ENCODE peak calls at places on chromosomes 16 and 17, in four cellular contexts. R, F, E and Z are unnamed samples. For H3K27me3, the result is how much of the 10 kb centered on the place peaks cover.

GRCh38 chr16:84212154-84212553 is 21.2 kb downstream of the ADAD2 start:
- DNase-seq in R (no peak), F (no peak), E (no peak), Z (no peak)

GRCh38 chr17:80596760-80597608 is 52.3 kb downstream of the RPTOR start:
- DNase-seq in R (no peak), F (no peak), E (no peak), Z (peak)

GRCh38 chr16:14548933-14549788 is 80.9 kb downstream of the PARN start:
- DNase-seq in R (no peak), F (no peak), E (no peak), Z (peak)

GRCh38 chr17:1087381-1088241 is 90.7 kb downstream of the TIMM22 start:
- DNase-seq in R (peak), F (peak), E (no peak), Z (peak)

GRCh38 chr17:48052956-48053757 is 5.0 kb downstream of the NFE2L1 start:
- DNase-seq in R (peak), F (peak), E (peak), Z (no peak)

GRCh38 chr17:61409301-61410099 is 9.9 kb downstream of the TBX2 start:
- DNase-seq in R (peak), F (peak), E (peak), Z (no peak)

GRCh38 chr17:30380106-30380420 is 1.3 kb downstream of the CPD start:
- DNase-seq in R (no peak), F (no peak), E (no peak), Z (no peak)

GRCh38 chr16:85172465-85173071 is 60.3 kb upstream of the CIBAR2 start:
- DNase-seq in R (peak), F (no peak), E (peak), Z (peak)

GRCh38 chr16:54291107-54291980 is 4.8 kb upstream of the IRX3 start:
- DNase-seq in R (peak), F (no peak), E (no peak), Z (no peak)

GRCh38 chr16:64933890-64934289 is 188.0 kb downstream of the CDH11 start:
- DNase-seq in R (no peak), F (no peak), E (peak), Z (no peak)

GRCh38 chr16:15961060-15961511 is 11.7 kb downstream of the ABCC1 start:
- DNase-seq in R (no peak), F (no peak), E (peak), Z (no peak)

GRCh38 chr17:28725660-28726395 is at the start of gene TLCD1:
- DNase-seq in R (peak), F (peak), E (peak), Z (peak)

GRCh38 chr16:49855280-49855821 is 561 bp downstream of the ZNF423 start:
- DNase-seq in R (peak), F (peak), E (peak), Z (peak)

GRCh38 chr16:49858200-49859129 is 2.6 kb upstream of the ZNF423 start:
- DNase-seq in R (peak), F (peak), E (no peak), Z (no peak)

GRCh38 chr16:49857423-49858181 is 1.7 kb upstream of the ZNF423 start:
- DNase-seq in R (peak), F (peak), E (peak), Z (peak)

GRCh38 chr16:49855822-49856740 is at the start of gene ZNF423:
- DNase-seq in R (peak), F (peak), E (no peak), Z (no peak)

GRCh38 chr16:49856741-49857330 is 924 bp upstream of the ZNF423 start:
- DNase-seq in R (peak), F (peak), E (peak), Z (peak)
- H3K4me3 ChIP-seq in R (peak), F (peak), E (peak), Z (peak)

DNA sequence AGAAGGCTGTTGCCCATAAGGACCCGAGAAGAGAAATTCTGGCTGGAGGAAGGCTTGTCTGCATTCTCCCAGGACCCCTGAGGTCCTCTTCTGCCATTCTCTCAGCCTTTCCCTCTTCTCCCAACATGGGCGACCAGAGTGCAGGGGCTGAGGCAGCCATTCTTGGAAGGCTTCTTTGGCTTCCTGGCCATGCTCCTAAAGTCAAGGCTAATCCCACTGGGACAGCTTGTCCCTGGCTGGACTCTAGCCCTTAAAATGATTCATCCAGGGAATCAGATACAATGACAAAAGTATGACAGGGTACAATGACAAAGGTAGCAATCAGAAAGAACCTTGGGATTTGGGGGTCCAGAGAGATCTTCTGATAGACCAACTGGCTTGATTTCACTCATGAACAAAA is 26.8 kb downstream of the SRL start:
- DNase-seq in R (no peak), F (no peak), E (no peak), Z (no peak)
- H3K27me3 ChIP-seq in R (under half), F (under half), E (under half), Z (under half)

GRCh38 chr16:47667956-47668355 is 206.8 kb downstream of the PHKB start:
- DNase-seq in R (no peak), F (no peak), E (no peak), Z (peak)

GRCh38 chr16:47676628-47677177 is 215.6 kb downstream of the PHKB start:
- DNase-seq in R (no peak), F (no peak), E (no peak), Z (no peak)

GRCh38 chr16:47672475-47672874 is 211.3 kb downstream of the PHKB start:
- DNase-seq in R (no peak), F (no peak), E (no peak), Z (no peak)
- H3K4me3 ChIP-seq in R (no peak), F (no peak), E (no peak), Z (no peak)

DNA sequence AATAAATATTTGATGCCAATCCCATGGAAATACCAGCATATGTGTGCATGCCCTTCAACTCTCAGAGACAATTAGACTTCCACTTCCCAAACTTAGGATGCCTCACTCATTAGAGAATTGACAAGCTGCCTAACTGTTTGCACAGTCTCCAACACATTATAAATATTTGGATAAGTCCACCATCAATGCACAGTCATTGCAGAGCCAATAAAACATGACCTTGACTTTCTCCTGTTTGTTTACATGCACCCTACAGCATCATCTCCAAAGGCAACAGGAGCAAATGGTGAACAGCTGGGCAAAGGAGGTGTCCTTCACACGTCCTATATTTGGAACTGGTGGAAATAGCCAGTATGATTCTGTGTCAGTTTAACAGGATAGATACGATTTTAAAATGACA is 804.4 kb upstream of the RBFOX1 start:
- DNase-seq in R (no peak), F (no peak), E (no peak), Z (no peak)
- H3K27me3 ChIP-seq in R (under half), F (under half), E (under half), Z (under half)

GRCh38 chr16:67165121-67166034 is 833 bp downstream of the HSF4 start:
- DNase-seq in R (peak), F (peak), E (no peak), Z (no peak)

GRCh38 chr16:67167588-67167987 is 2.8 kb upstream of the NOL3 start:
- DNase-seq in R (no peak), F (peak), E (no peak), Z (no peak)

GRCh38 chr16:67164599-67165061 is at the start of gene HSF4:
- DNase-seq in R (peak), F (peak), E (peak), Z (no peak)

GRCh38 chr16:67166883-67167168 is 2.3 kb downstream of the HSF4 start:
- DNase-seq in R (no peak), F (no peak), E (no peak), Z (no peak)

DNA sequence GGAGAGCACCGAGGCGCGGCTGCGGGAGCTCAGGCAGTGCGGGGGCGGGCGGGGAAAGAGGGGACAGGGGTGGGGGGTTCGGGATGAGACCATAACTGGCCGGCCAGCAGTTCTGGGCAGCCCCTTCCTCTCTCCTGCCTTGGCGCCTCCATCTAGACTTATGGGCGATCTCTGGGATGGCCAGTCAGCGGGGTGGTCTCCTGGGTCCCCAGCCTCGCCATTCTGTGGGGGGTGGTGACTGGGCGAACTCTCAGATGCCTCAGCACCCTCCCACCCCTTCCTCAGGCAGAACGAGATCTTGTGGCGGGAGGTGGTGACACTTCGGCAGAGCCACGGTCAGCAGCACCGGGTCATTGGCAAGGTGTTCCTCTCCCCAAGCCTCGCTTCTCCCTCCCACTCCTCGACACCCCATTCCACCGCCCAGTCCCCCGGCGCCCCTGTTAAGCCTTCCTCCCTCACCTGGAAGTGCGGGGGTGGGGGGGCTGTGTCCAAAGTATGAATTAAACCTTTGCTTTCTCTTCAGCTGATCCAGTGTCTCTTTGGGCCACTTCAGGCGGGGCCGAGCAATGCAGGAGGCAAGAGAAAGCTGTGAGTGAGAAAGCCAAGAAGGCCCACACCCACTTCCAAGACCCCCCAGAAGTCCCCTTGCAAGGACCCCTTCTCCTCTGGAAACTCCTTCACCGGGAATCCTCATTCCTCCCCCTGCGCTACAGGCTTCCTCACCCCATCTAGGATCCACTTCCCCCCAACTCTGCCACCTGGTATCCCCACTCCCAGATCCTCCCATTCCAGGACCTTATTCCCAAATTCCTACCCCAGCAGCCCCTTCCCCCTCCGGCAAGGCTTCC is 1.7 kb downstream of the HSF4 start:
- DNase-seq in R (no peak), F (peak), E (no peak), Z (no peak)
- H3K4me3 ChIP-seq in R (no peak), F (peak), E (no peak), Z (no peak)

DNA sequence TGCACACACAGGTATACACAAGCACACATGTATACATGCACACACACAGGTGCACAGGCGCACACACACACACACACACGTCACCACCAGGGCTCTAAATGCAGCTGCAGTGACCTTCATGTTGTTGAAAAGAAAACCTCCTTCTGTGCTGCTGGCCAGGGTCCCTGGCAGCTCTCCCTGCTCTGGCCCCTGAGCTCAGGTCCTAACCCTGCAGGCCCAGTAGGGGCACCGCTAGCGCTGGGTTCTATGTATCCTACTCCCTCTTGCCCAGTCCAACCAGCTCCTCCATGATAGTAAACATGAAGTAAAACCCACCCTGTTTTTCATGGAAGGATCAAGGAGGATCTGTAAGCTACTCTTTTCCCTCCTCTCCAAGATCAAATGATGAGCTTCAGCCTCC is 172.8 kb downstream of the RBFOX3 start:
- DNase-seq in R (peak), F (no peak), E (no peak), Z (no peak)
- H3K27me3 ChIP-seq in R (under half), F (under half), E (under half), Z (under half)

GRCh38 chr16:1488619-1489018 is at the start of gene PTX4:
- DNase-seq in R (no peak), F (no peak), E (no peak), Z (no peak)

GRCh38 chr16:1486551-1487390 is 2.0 kb downstream of the PTX4 start:
- DNase-seq in R (no peak), F (no peak), E (no peak), Z (no peak)

GRCh38 chr16:1485847-1486496 is 2.8 kb downstream of the PTX4 start:
- DNase-seq in R (no peak), F (no peak), E (no peak), Z (no peak)

GRCh38 chr16:1488054-1488601 is 616 bp downstream of the PTX4 start:
- DNase-seq in R (no peak), F (no peak), E (no peak), Z (no peak)

DNA sequence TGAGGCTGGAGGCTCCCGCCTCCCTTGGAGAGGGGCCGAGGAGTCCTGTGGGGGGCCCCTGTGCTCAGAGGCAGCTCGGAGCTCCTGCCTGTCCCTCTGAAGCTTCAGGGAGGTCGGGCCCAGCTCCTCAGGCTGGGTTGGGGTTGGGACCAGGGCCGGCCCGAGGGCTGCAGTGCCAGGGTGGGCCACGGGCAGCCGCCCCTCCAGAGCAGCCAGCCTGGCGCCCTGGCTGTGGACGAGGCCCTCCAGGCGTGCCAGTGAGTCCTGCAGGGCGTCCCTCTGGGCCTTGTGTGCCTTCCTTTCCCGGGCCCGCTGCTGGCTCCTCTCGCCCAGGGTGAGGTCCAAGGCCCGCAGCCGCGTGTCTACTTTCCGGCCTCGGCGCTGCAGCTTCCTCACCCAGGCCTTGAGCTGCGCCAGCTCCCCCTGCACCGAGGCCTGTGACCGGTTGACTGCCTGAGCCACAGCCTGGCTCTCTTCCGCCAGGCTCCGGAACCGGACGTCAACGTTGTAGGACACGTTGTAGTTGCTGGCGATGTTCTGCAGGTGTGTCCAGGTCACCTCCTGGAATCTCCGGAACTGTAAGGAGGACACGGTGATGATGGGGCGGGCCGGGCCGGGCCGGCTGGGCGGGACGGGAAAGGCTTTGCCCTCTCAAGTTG is 1.2 kb downstream of the PTX4 start:
- DNase-seq in R (no peak), F (no peak), E (no peak), Z (no peak)
- H3K4me3 ChIP-seq in R (no peak), F (no peak), E (no peak), Z (no peak)